ENCODE peak calls at places on chromosomes 12 and 14, in nine cellular contexts. J is WTC11, F is endothelial cell of umbilical vein, K is lower leg skin, Q is fibroblast of pulmonary artery, B is cardiac fibroblast, O is osteoblast, V is Calu3, U is keratinocyte. C is an unnamed sample.

GRCh38 chr12:95623554-95624170 is 72.4 kb upstream of the USP44 start:
- DNase-seq in J (peak; percentile 88), F (peak; percentile 88), K (peak; percentile 90), Q (peak; percentile 93), B (peak; percentile 95), O (peak; percentile 88), V (peak; percentile 78), U (no peak), C (peak; percentile 31)

GRCh38 chr12:30026621-30027234 is 243.0 kb upstream of the TMTC1 start:
- DNase-seq in J (no peak), F (peak; percentile 95), K (no peak), Q (peak; percentile 88), B (peak; percentile 80), O (no peak), V (no peak), U (no peak), C (no peak)

GRCh38 chr12:18970603-18971002 is 158.9 kb upstream of the PLEKHA5 start:
- DNase-seq in J (no peak), F (no peak), K (no peak), Q (no peak), B (no peak), O (no peak), V (no peak), U (no peak), C (no peak)

GRCh38 chr12:25313591-25313990 is 62.9 kb upstream of the KRAS start:
- DNase-seq in J (no peak), F (no peak), K (no peak), Q (no peak), B (no peak), O (no peak), V (no peak), U (no peak), C (no peak)

GRCh38 chr12:57693659-57694458 is at the start of gene OS9:
- DNase-seq in J (peak; percentile 93), F (peak; percentile 100), K (peak; percentile 99), Q (peak; percentile 100), B (peak; percentile 100), O (peak; percentile 96), V (peak; percentile 95), U (peak; percentile 99), C (peak; percentile 91)

GRCh38 chr14:53924754-53925153 is 31.9 kb downstream of the BMP4 start:
- DNase-seq in J (no peak), F (peak; percentile 88), K (no peak), Q (peak; percentile 78), B (peak; percentile 68), O (no peak), V (no peak), U (peak; percentile 56), C (no peak)

GRCh38 chr12:116609715-116610114 is 50.5 kb downstream of the MAP1LC3B2 start:
- DNase-seq in J (peak; percentile 50), F (no peak), K (no peak), Q (peak; percentile 23), B (peak; percentile 21), O (no peak), V (peak; percentile 27), U (no peak), C (no peak)

GRCh38 chr14:85531594-85532391 is 1.8 kb downstream of the FLRT2 start:
- DNase-seq in J (peak; percentile 68), F (peak; percentile 92), K (peak; percentile 94), Q (peak; percentile 88), B (peak; percentile 87), O (peak; percentile 92), V (no peak), U (no peak), C (no peak)

GRCh38 chr14:53663709-53664108 is 292.9 kb downstream of the BMP4 start:
- DNase-seq in J (peak; percentile 46), F (peak; percentile 51), K (no peak), Q (peak; percentile 40), B (peak; percentile 52), O (no peak), V (peak; percentile 28), U (no peak), C (no peak)

GRCh38 chr12:50282581-50283229 is 615 bp downstream of the LIMA1 start:
- DNase-seq in J (no peak), F (peak; percentile 61), K (no peak), Q (peak; percentile 29), B (peak; percentile 31), O (peak; percentile 84), V (no peak), U (no peak), C (no peak)

GRCh38 chr14:93946104-93946503 is 19.0 kb downstream of the FAM181A start:
- DNase-seq in J (no peak), F (no peak), K (no peak), Q (no peak), B (no peak), O (peak; percentile 89), V (peak; percentile 20), U (no peak), C (no peak)

GRCh38 chr14:82604819-82605218 is 1071.2 kb upstream of the SEL1L start:
- DNase-seq in J (no peak), F (no peak), K (no peak), Q (no peak), B (no peak), O (no peak), V (no peak), U (no peak), C (no peak)

GRCh38 chr12:132023658-132024057 is 73.9 kb downstream of the EP400 start:
- DNase-seq in J (no peak), F (no peak), K (no peak), Q (no peak), B (no peak), O (no peak), V (no peak), U (no peak), C (no peak)

GRCh38 chr12:32650508-32650907 is 28.6 kb upstream of the DNM1L start:
- DNase-seq in J (no peak), F (peak; percentile 84), K (no peak), Q (no peak), B (peak; percentile 18), O (no peak), V (no peak), U (no peak), C (no peak)

GRCh38 chr12:15527201-15527782 is 205.0 kb downstream of the PTPRO start:
- DNase-seq in J (no peak), F (peak; percentile 8), K (no peak), Q (peak; percentile 45), B (peak; percentile 49), O (peak; percentile 45), V (peak; percentile 24), U (no peak), C (no peak)

GRCh38 chr12:129911437-129912049 is 7.7 kb upstream of the TMEM132D start:
- DNase-seq in J (peak; percentile 24), F (no peak), K (no peak), Q (peak; percentile 14), B (peak; percentile 12), O (no peak), V (peak; percentile 32), U (no peak), C (no peak)

GRCh38 chr14:100614803-100615202 is 27.6 kb upstream of the BEGAIN start:
- DNase-seq in J (no peak), F (no peak), K (no peak), Q (no peak), B (no peak), O (peak; percentile 38), V (no peak), U (no peak), C (no peak)
- TF ChIP-seq CTCF in J (no peak), F (no peak), K (no peak), Q (no peak), B (no peak), O (no peak), V (no peak), U (no peak), C (no peak)

GRCh38 chr12:47079365-47079893 is at the start of gene PCED1B:
- DNase-seq in J (peak; percentile 70), F (peak; percentile 67), K (peak; percentile 94), Q (peak; percentile 84), B (peak; percentile 86), O (peak; percentile 81), V (peak; percentile 64), U (no peak), C (no peak)
- TF ChIP-seq CTCF in J (no peak), F (peak; percentile 18), K (no peak), Q (peak; percentile 43), B (peak; percentile 56), O (peak; percentile 47), V (no peak), U (peak; percentile 56), C (no peak)

GRCh38 chr12:54038760-54039414 is 6.0 kb downstream of the HOXC5 start:
- DNase-seq in J (no peak), F (no peak), K (peak; percentile 93), Q (no peak), B (no peak), O (no peak), V (no peak), U (no peak), C (no peak)

GRCh38 chr12:54040148-54040494 is 7.3 kb downstream of the HOXC5 start:
- DNase-seq in J (no peak), F (no peak), K (no peak), Q (no peak), B (no peak), O (peak; percentile 91), V (no peak), U (no peak), C (no peak)

GRCh38 chr12:54038260-54038759 is 5.5 kb downstream of the HOXC5 start:
- DNase-seq in J (no peak), F (no peak), K (no peak), Q (no peak), B (no peak), O (no peak), V (no peak), U (no peak), C (no peak)

GRCh38 chr12:54040648-54041047 is 7.8 kb downstream of the HOXC5 start:
- DNase-seq in J (no peak), F (no peak), K (no peak), Q (no peak), B (no peak), O (no peak), V (no peak), U (no peak), C (no peak)

GRCh38 chr12:54039417-54040147 is 6.7 kb downstream of the HOXC5 start:
- DNase-seq in J (no peak), F (no peak), K (no peak), Q (no peak), B (no peak), O (peak; percentile 87), V (no peak), U (no peak), C (no peak)
- TF ChIP-seq CTCF in J (no peak), F (no peak), K (no peak), Q (no peak), B (no peak), O (no peak), V (no peak), U (no peak), C (no peak)

GRCh38 chr14:57390806-57391562 is 598 bp downstream of the NAA30 start:
- DNase-seq in J (peak; percentile 56), F (peak; percentile 66), K (peak; percentile 87), Q (no peak), B (peak; percentile 34), O (peak; percentile 51), V (peak; percentile 38), U (no peak), C (no peak)
- TF ChIP-seq CTCF in J (no peak), F (no peak), K (no peak), Q (no peak), B (no peak), O (no peak), V (no peak), U (no peak), C (no peak)

GRCh38 chr12:78181544-78182162 is 351.0 kb downstream of the NAV3 start:
- DNase-seq in J (peak; percentile 23), F (peak; percentile 56), K (no peak), Q (peak; percentile 69), B (peak; percentile 63), O (no peak), V (peak; percentile 51), U (no peak), C (no peak)
- TF ChIP-seq CTCF in J (no peak), F (peak; percentile 19), K (no peak), Q (peak; percentile 64), B (peak; percentile 42), O (peak; percentile 54), V (peak; percentile 50), U (peak; percentile 11), C (no peak)

C was measured in omental fat pad.